ENCODE peak calls at places on chromosomes 6 and 20, in five cellular contexts. J is K562, P is SK-N-SH, H is HepG2, A is GM12878. Z is an unnamed sample.

GRCh38 chr20:57813870-57814269 is 104.1 kb upstream of the PMEPA1 start:
- DNase-seq in J (no peak), P (no peak), H (no peak), A (no peak), Z (no peak)

GRCh38 chr6:81088133-81088532 is 664.3 kb downstream of the TENT5A start:
- DNase-seq in J (no peak), P (no peak), H (no peak), A (no peak), Z (no peak)

GRCh38 chr6:92777146-92777740 is 642.1 kb downstream of the EPHA7 start:
- DNase-seq in J (no peak), P (no peak), H (peak), A (no peak), Z (no peak)

GRCh38 chr20:14234666-14235295 is 102.6 kb downstream of the FLRT3 start:
- DNase-seq in J (no peak), P (no peak), H (no peak), A (no peak), Z (no peak)

GRCh38 chr20:8589956-8590355 is 457.9 kb downstream of the PLCB1 start:
- DNase-seq in J (no peak), P (no peak), H (no peak), A (no peak), Z (no peak)

GRCh38 chr20:61835301-61835700 is 230.4 kb downstream of the TAF4 start:
- DNase-seq in J (no peak), P (no peak), H (no peak), A (no peak), Z (no peak)

GRCh38 chr20:62766716-62767115 is 29.6 kb upstream of the MRGBP start:
- DNase-seq in J (no peak), P (no peak), H (no peak), A (no peak), Z (no peak)

GRCh38 chr20:17693534-17694001 is 6.2 kb upstream of the BANF2 start:
- DNase-seq in J (no peak), P (no peak), H (no peak), A (no peak), Z (no peak)

GRCh38 chr6:12586696-12587095 is 129.9 kb upstream of the PHACTR1 start:
- DNase-seq in J (no peak), P (no peak), H (no peak), A (no peak), Z (no peak)

GRCh38 chr6:160031442-160031841 is 62.6 kb downstream of the IGF2R start:
- DNase-seq in J (no peak), P (no peak), H (no peak), A (no peak), Z (no peak)

GRCh38 chr6:43129434-43130194 is 41.5 kb upstream of the SRF start:
- DNase-seq in J (peak), P (peak), H (peak), A (no peak), Z (no peak)

GRCh38 chr6:1789092-1789491 is 179.4 kb downstream of the FOXC1 start:
- DNase-seq in J (peak), P (no peak), H (no peak), A (no peak), Z (no peak)

GRCh38 chr20:53224851-53225250 is 252.7 kb downstream of the TSHZ2 start:
- DNase-seq in J (no peak), P (no peak), H (no peak), A (no peak), Z (no peak)

GRCh38 chr20:37729909-37730308 is 36.1 kb downstream of the CTNNBL1 start:
- DNase-seq in J (no peak), P (no peak), H (no peak), A (no peak), Z (no peak)

GRCh38 chr6:142353690-142354089 is 51.9 kb downstream of the ADGRG6 start:
- DNase-seq in J (no peak), P (no peak), H (no peak), A (no peak), Z (no peak)

GRCh38 chr6:157921685-157922367 is 59.8 kb upstream of the SYNJ2 start:
- DNase-seq in J (no peak), P (peak), H (no peak), A (no peak), Z (no peak)

GRCh38 chr6:129709909-129710721 is at the start of gene ARHGAP18:
- DNase-seq in J (peak), P (peak), H (peak), A (peak), Z (peak)

GRCh38 chr20:33915726-33916331 is 77.9 kb upstream of the RALY start:
- DNase-seq in J (peak), P (peak), H (peak), A (no peak), Z (peak)

GRCh38 chr6:129567374-129567773 is 142.6 kb downstream of the ARHGAP18 start:
- DNase-seq in J (peak), P (no peak), H (peak), A (no peak), Z (peak)

GRCh38 chr6:83069633-83070032 is 2.2 kb downstream of the DOP1A start:
- DNase-seq in J (no peak), P (no peak), H (no peak), A (no peak), Z (no peak)

GRCh38 chr6:143061597-143062385 is 1.1 kb downstream of the AIG1 start:
- DNase-seq in J (no peak), P (no peak), H (peak), A (no peak), Z (no peak)

GRCh38 chr6:22830463-22830862 is 261.1 kb downstream of the HDGFL1 start:
- DNase-seq in J (no peak), P (no peak), H (no peak), A (no peak), Z (no peak)

GRCh38 chr6:130382872-130383490 is 17.2 kb downstream of the TMEM200A start:
- DNase-seq in J (no peak), P (no peak), H (no peak), A (no peak), Z (no peak)

GRCh38 chr6:41051873-41052272 is 1.1 kb upstream of the APOBEC2 start:
- DNase-seq in J (no peak), P (no peak), H (no peak), A (no peak), Z (no peak)

GRCh38 chr6:31005249-31006020 is 4.8 kb upstream of the MUC22 start:
- DNase-seq in J (no peak), P (no peak), H (no peak), A (no peak), Z (no peak)
- TF ChIP-seq ZBTB33 in J (no peak), P (no peak), H (no peak), A (no peak), Z (no peak)

GRCh38 chr20:59035381-59035780 is 3.2 kb upstream of the ATP5F1E start:
- DNase-seq in J (no peak), P (no peak), H (no peak), A (no peak), Z (no peak)
- TF ChIP-seq ZBTB33 in J (no peak), P (no peak), H (no peak), A (no peak), Z (no peak)

DNA sequence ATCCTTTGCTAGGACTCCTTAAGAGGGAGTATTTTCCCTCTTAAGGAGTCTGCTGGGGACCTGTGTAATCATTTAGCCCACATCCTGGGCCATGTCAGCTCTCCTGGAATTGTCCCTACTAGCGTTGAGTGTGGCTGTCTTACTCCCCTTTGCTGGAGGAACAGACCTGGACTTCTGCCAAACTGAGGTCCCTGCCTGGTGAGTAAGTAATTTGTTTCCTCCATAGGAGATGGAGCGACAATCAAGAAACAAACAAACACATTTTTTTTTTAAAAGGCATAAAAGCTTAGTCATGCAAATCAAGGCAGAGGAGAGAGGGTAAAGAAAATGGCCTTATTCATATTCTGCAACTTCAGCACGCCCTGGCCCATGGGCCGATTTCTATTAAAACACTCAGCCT is 164.8 kb upstream of the SULF2 start:
- DNase-seq in J (peak), P (peak), H (no peak), A (no peak), Z (no peak)
- TF ChIP-seq ZBTB33 in J (no peak), P (no peak), H (no peak), A (no peak), Z (no peak)

DNA sequence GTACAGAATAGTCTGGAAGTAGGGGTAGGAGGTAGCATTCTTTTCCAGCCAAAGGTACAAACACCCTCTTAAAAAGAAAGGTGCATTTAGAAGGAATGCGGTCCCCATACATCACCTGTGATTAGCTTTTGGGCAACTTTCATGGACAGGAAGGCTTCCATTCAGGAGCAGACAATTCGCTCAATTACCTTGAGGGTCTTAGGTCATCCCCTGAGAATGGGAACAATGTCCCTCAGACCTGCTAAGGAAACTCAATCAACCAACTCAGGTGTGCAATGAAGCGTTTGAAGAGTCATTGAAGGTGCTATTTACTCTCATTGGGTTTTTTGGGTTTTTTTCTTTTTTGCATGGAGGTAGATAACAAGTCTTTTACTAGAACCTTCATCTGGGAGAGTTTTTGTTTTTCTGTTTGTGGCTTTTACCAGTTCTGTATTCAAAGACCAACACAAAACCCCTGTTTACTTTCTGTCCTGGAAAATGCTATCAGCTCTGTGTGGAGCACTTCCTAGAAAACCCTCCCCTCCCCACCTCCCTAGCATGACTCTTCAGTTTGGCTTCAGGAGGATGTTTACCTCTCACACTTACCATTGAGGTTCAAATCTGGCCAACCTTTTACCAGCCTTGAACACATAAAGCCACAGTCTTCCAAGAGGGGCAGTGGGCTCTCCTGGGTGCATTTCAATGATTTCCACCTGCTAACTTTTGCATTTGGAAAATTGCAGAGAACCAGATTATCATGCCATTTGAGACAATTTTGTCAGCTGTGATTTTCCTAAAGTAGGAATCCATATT is 271.2 kb upstream of the PRDM1 start:
- DNase-seq in J (peak), P (no peak), H (no peak), A (no peak), Z (no peak)
- TF ChIP-seq ZBTB33 in J (no peak), P (no peak), H (no peak), A (no peak), Z (no peak)